ENCODE peak calls at places on chromosomes 5 and 9, in seven cellular contexts. U is tibial artery; E is NK-92 treated with Interleukin-12 subunit alpha and Interleukin-12 subunit beta, amount 100 ng/mL, for 24 hours; C is stimulated activated CD4-positive, alpha-beta T cell treated with anti-CD3 and anti-CD28 coated beads, Interleukin-4, amount 100 ng/mL, for 4 hours; J is H7; H is A172; Q is sciatic nerve. B is an unnamed sample.

GRCh38 chr5:147046226-147046625 is 167.7 kb upstream of the PPP2R2B start:
- DNase-seq in E (no peak), Q (no peak), H (no peak), J (no peak), U (no peak), C (no peak), B (no peak)

GRCh38 chr5:60820593-60821487 is 23.2 kb downstream of the ELOVL7 start:
- DNase-seq in C (no peak), H (no peak), U (no peak), Q (no peak), E (no peak), J (no peak), B (no peak)

GRCh38 chr9:107153336-107153735 is 129.7 kb upstream of the RAD23B start:
- DNase-seq in Q (no peak), U (no peak), C (no peak), E (no peak), J (no peak), H (peak), B (no peak)

GRCh38 chr5:68682400-68683152 is 411.2 kb upstream of the SLC30A5 start:
- DNase-seq in U (no peak), J (no peak), H (no peak), Q (no peak), C (no peak), E (no peak), B (peak)

GRCh38 chr5:31726952-31727351 is 88.0 kb downstream of the PDZD2 start:
- DNase-seq in H (no peak), Q (no peak), U (no peak), C (no peak), E (no peak), J (no peak), B (no peak)

GRCh38 chr9:69546265-69546664 is 125.9 kb downstream of the APBA1 start:
- DNase-seq in E (no peak), H (peak), U (no peak), C (no peak), Q (no peak), J (peak), B (no peak)

GRCh38 chr9:127085186-127085585 is 37.2 kb downstream of the ANGPTL2 start:
- DNase-seq in Q (no peak), H (no peak), U (no peak), E (no peak), J (no peak), C (no peak), B (no peak)

GRCh38 chr9:24342457-24342856 is 203.2 kb downstream of the IZUMO3 start:
- DNase-seq in Q (no peak), U (no peak), H (no peak), E (no peak), C (no peak), J (no peak), B (no peak)

GRCh38 chr9:86351897-86352296 is 2.3 kb downstream of the TUT7 start:
- DNase-seq in U (no peak), C (no peak), Q (no peak), H (no peak), E (no peak), J (no peak), B (no peak)

GRCh38 chr5:177175336-177175735 is 41.8 kb downstream of the NSD1 start:
- DNase-seq in Q (no peak), H (no peak), J (no peak), E (no peak), U (no peak), C (no peak), B (no peak)

GRCh38 chr9:133443982-133444381 is 15.8 kb upstream of the CACFD1 start:
- DNase-seq in E (no peak), U (no peak), H (peak), Q (no peak), C (no peak), J (no peak), B (no peak)

GRCh38 chr9:27162045-27162444 is 53.0 kb downstream of the TEK start:
- DNase-seq in C (no peak), E (no peak), Q (no peak), H (no peak), U (no peak), J (no peak), B (no peak)

GRCh38 chr9:84238652-84239051 is 101.9 kb downstream of the SLC28A3 start:
- DNase-seq in C (no peak), H (peak), J (no peak), E (no peak), Q (no peak), U (no peak), B (no peak)

GRCh38 chr5:96300986-96301385 is 132.1 kb downstream of the PCSK1 start:
- DNase-seq in H (no peak), Q (no peak), U (no peak), E (no peak), C (no peak), J (no peak), B (no peak)

GRCh38 chr5:68225911-68226563 is 10.5 kb downstream of the PIK3R1 start:
- DNase-seq in J (no peak), E (no peak), C (no peak), H (no peak), U (no peak), Q (no peak), B (no peak)

GRCh38 chr9:14455243-14455642 is 141.3 kb upstream of the NFIB start:
- DNase-seq in E (no peak), U (no peak), C (no peak), Q (no peak), J (no peak), H (no peak), B (no peak)

GRCh38 chr9:114274217-114274616 is 48.7 kb upstream of the ORM1 start:
- DNase-seq in C (no peak), E (no peak), J (no peak), H (no peak), Q (peak), U (peak), B (no peak)

GRCh38 chr9:121718063-121718462 is 66.6 kb downstream of the DAB2IP start:
- DNase-seq in J (peak), E (no peak), U (peak), C (no peak), Q (no peak), H (no peak), B (peak)

GRCh38 chr9:72577212-72577753 is 55.9 kb downstream of the TMC1 start:
- DNase-seq in C (no peak), H (peak), E (no peak), J (no peak), Q (no peak), U (no peak), B (peak)

GRCh38 chr5:157263586-157264090 is 2.3 kb upstream of the CYFIP2 start:
- DNase-seq in H (no peak), C (no peak), J (no peak), U (no peak), Q (no peak), E (no peak), B (no peak)

GRCh38 chr9:124562328-124562727 is 55.1 kb upstream of the NR5A1 start:
- DNase-seq in Q (no peak), E (no peak), C (no peak), H (no peak), U (no peak), J (no peak), B (no peak)